ENCODE peak calls at places on chromosomes 16 and 17, in eight cellular contexts. P is GM10248, T is M059J, Y is ELF-1, L is GM12892, Q is brain pericyte, D is right cardiac atrium, F is body of pancreas. J is an unnamed sample.

GRCh38 chr16:81266680-81267095 is 28.2 kb downstream of the BCO1 start:
- DNase-seq in L (no peak), Q (no peak), Y (no peak), D (no peak), P (no peak), T (peak; percentile 64), F (no peak), J (no peak)

GRCh38 chr17:57773557-57773956 is 28.5 kb upstream of the CCDC182 start:
- DNase-seq in P (no peak), T (no peak), L (no peak), F (no peak), Y (no peak), Q (no peak), D (no peak), J (no peak)

GRCh38 chr17:45050680-45051059 is 762 bp downstream of the DCAKD start:
- DNase-seq in L (no peak), T (peak; percentile 47), D (no peak), Q (no peak), Y (peak; percentile 49), P (no peak), F (peak; percentile 19), J (no peak)

GRCh38 chr16:23182206-23182674 is 305 bp upstream of the SCNN1G start:
- DNase-seq in Y (peak; percentile 93), P (peak; percentile 92), Q (no peak), F (peak; percentile 95), D (peak; percentile 88), T (peak; percentile 53), L (peak; percentile 94), J (peak; percentile 86)

GRCh38 chr17:48679385-48680096 is 42.8 kb downstream of the PRAC1 start:
- DNase-seq in T (no peak), Y (no peak), F (no peak), L (no peak), D (no peak), Q (no peak), P (no peak), J (no peak)

GRCh38 chr17:34241062-34241461 is 14.0 kb upstream of the CCL2 start:
- DNase-seq in T (no peak), L (no peak), D (peak; percentile 91), P (no peak), F (peak; percentile 62), Y (no peak), Q (no peak), J (peak; percentile 86)

GRCh38 chr17:82212331-82213250 is at the start of gene CCDC57:
- DNase-seq in F (peak; percentile 89), D (peak; percentile 94), T (peak; percentile 74), Q (no peak), Y (peak; percentile 68), L (peak; percentile 97), P (peak; percentile 95), J (peak; percentile 89)

GRCh38 chr16:1809281-1809801 is 15.8 kb upstream of the IGFALS start:
- DNase-seq in Y (peak; percentile 55), D (no peak), L (no peak), Q (no peak), P (no peak), T (no peak), F (no peak), J (peak; percentile 27)

GRCh38 chr16:86566601-86566965 is at the start of gene FOXC2:
- DNase-seq in L (no peak), Y (peak; percentile 91), P (no peak), F (peak; percentile 74), D (peak; percentile 95), T (peak; percentile 93), Q (peak; percentile 91), J (peak; percentile 93)

GRCh38 chr16:87794485-87795078 is 28.8 kb upstream of the KLHDC4 start:
- DNase-seq in T (no peak), Y (no peak), F (no peak), P (no peak), L (no peak), Q (no peak), D (no peak), J (no peak)

GRCh38 chr17:57875109-57876022 is 25.5 kb upstream of the MRPS23 start:
- DNase-seq in T (peak; percentile 98), D (peak; percentile 93), P (no peak), Q (peak; percentile 90), L (no peak), Y (peak; percentile 94), F (peak; percentile 78), J (peak; percentile 87)

GRCh38 chr16:84571010-84571409 is 46.9 kb downstream of the COTL1 start:
- DNase-seq in D (no peak), Y (no peak), P (no peak), Q (no peak), F (no peak), L (no peak), T (no peak), J (no peak)

GRCh38 chr17:2688351-2689342 is 22.9 kb downstream of the CLUH start:
- DNase-seq in P (peak; percentile 18), Y (no peak), T (no peak), L (no peak), F (peak; percentile 53), Q (no peak), D (peak; percentile 69), J (peak; percentile 46)

GRCh38 chr17:74452027-74452840 is 14.2 kb upstream of the CD300A start:
- DNase-seq in Y (peak; percentile 46), L (no peak), D (peak; percentile 20), F (no peak), P (no peak), T (no peak), Q (no peak), J (peak; percentile 49)

GRCh38 chr16:27773344-27773743 is 223.4 kb downstream of the KATNIP start:
- DNase-seq in L (no peak), Y (no peak), F (no peak), P (no peak), D (no peak), Q (no peak), T (no peak), J (no peak)

GRCh38 chr16:49376206-49376605 is 2.6 kb downstream of the C16orf78 start:
- DNase-seq in T (no peak), Q (no peak), Y (no peak), F (no peak), P (no peak), L (no peak), D (no peak), J (no peak)

GRCh38 chr16:90032664-90033346 is 13.5 kb upstream of the DBNDD1 start:
- DNase-seq in Q (no peak), L (no peak), Y (no peak), T (no peak), D (no peak), F (no peak), P (no peak), J (no peak)

GRCh38 chr17:35286120-35286781 is 43.4 kb downstream of the SLFN5 start:
- DNase-seq in Q (no peak), F (no peak), Y (no peak), T (no peak), L (no peak), D (no peak), P (no peak), J (no peak)

GRCh38 chr16:56554441-56554840 is 10.4 kb upstream of the MT4 start:
- DNase-seq in Q (no peak), P (no peak), Y (no peak), D (no peak), F (no peak), T (no peak), L (no peak), J (no peak)

GRCh38 chr17:39243155-39243554 is 17.4 kb upstream of the STAC2 start:
- DNase-seq in Y (no peak), D (no peak), P (no peak), Q (no peak), T (no peak), L (no peak), F (no peak), J (no peak)

GRCh38 chr17:43935926-43936261 is 6.4 kb downstream of the PPY start:
- DNase-seq in D (no peak), L (no peak), Q (no peak), F (no peak), P (no peak), T (no peak), Y (no peak), J (no peak)

GRCh38 chr17:82231562-82232321 is 2.9 kb downstream of the SLC16A3 start:
- DNase-seq in Q (no peak), F (peak; percentile 58), T (peak; percentile 62), L (no peak), Y (peak; percentile 89), D (peak; percentile 93), P (no peak), J (peak; percentile 88)

GRCh38 chr17:41987642-41988041 is 21.0 kb downstream of the CNP start:
- DNase-seq in L (no peak), T (no peak), D (no peak), P (no peak), Y (peak; percentile 25), F (no peak), Q (no peak), J (no peak)

GRCh38 chr17:1270210-1271019 is at the start of gene BHLHA9:
- DNase-seq in Q (no peak), F (no peak), P (no peak), Y (no peak), D (no peak), L (no peak), T (no peak), J (no peak)

GRCh38 chr16:48383877-48384304 is 1.3 kb downstream of the SIAH1 start:
- DNase-seq in F (peak; percentile 38), L (no peak), Q (no peak), P (no peak), Y (no peak), D (no peak), T (peak; percentile 42), J (no peak)

GRCh38 chr16:63241476-63241875 is 1205.2 kb upstream of the CDH8 start:
- DNase-seq in D (no peak), Y (no peak), T (no peak), Q (no peak), P (no peak), F (no peak), L (no peak), J (no peak)

GRCh38 chr16:31486036-31486435 is 3.1 kb downstream of the SLC5A2 start:
- DNase-seq in F (no peak), D (peak; percentile 21), T (no peak), L (no peak), P (no peak), Q (no peak), Y (no peak), J (no peak)

J was measured in left ventricle myocardium superior.